ENCODE peak calls at places on chromosomes 7 and 10, in six cellular contexts. One of them, this sample, is unnamed.

GRCh38 chr10:112811741-112812551 is 138.1 kb upstream of the TCF7L2 start:
- DNase-seq in IMR-90: peak; percentile 94
- DNase-seq in H9: peak; percentile 85
- DNase-seq in mesendoderm: peak; percentile 94
- DNase-seq in mesenchymal stem cell: peak; percentile 90
- DNase-seq in H1: peak; percentile 67
- DNase-seq in this sample: no peak

GRCh38 chr10:133142523-133143199 is 17.4 kb upstream of the KNDC1 start:
- DNase-seq in IMR-90: no peak
- DNase-seq in H9: peak; percentile 45
- DNase-seq in mesendoderm: no peak
- DNase-seq in mesenchymal stem cell: no peak
- DNase-seq in H1: no peak
- DNase-seq in this sample: no peak

GRCh38 chr10:78348416-78349164 is 314.9 kb downstream of the RPS24 start:
- DNase-seq in IMR-90: no peak
- DNase-seq in H9: peak; percentile 5
- DNase-seq in mesendoderm: no peak
- DNase-seq in mesenchymal stem cell: no peak
- DNase-seq in H1: peak; percentile 26
- DNase-seq in this sample: no peak

GRCh38 chr7:30521532-30521931 is 16.9 kb upstream of the GGCT start:
- DNase-seq in IMR-90: peak; percentile 56
- DNase-seq in H9: no peak
- DNase-seq in mesendoderm: no peak
- DNase-seq in mesenchymal stem cell: peak; percentile 45
- DNase-seq in H1: no peak
- DNase-seq in this sample: no peak

GRCh38 chr10:43437141-43437860 is 390 bp downstream of the ZNF487 start:
- DNase-seq in IMR-90: no peak
- DNase-seq in H9: no peak
- DNase-seq in mesendoderm: no peak
- DNase-seq in mesenchymal stem cell: peak; percentile 55
- DNase-seq in H1: no peak
- DNase-seq in this sample: peak; percentile 43

GRCh38 chr7:101557978-101558741 is 70.9 kb downstream of the MYL10 start:
- DNase-seq in IMR-90: no peak
- DNase-seq in H9: peak; percentile 27
- DNase-seq in mesendoderm: no peak
- DNase-seq in mesenchymal stem cell: no peak
- DNase-seq in H1: no peak
- DNase-seq in this sample: no peak

GRCh38 chr10:50275650-50276235 is 24.4 kb upstream of the ASAH2 start:
- DNase-seq in IMR-90: peak; percentile 7
- DNase-seq in H9: peak; percentile 60
- DNase-seq in mesendoderm: peak; percentile 37
- DNase-seq in mesenchymal stem cell: peak; percentile 10
- DNase-seq in H1: peak; percentile 63
- DNase-seq in this sample: peak; percentile 14

GRCh38 chr7:4279210-4279609 is 402.9 kb upstream of the FOXK1 start:
- DNase-seq in IMR-90: no peak
- DNase-seq in H9: no peak
- DNase-seq in mesendoderm: no peak
- DNase-seq in mesenchymal stem cell: no peak
- DNase-seq in H1: no peak
- DNase-seq in this sample: no peak

GRCh38 chr7:92808635-92809034 is 27.7 kb downstream of the CDK6 start:
- DNase-seq in IMR-90: no peak
- DNase-seq in H9: no peak
- DNase-seq in mesendoderm: no peak
- DNase-seq in mesenchymal stem cell: no peak
- DNase-seq in H1: no peak
- DNase-seq in this sample: no peak

GRCh38 chr7:106056513-106057203 is 55.5 kb downstream of the SYPL1 start:
- DNase-seq in IMR-90: peak; percentile 69
- DNase-seq in H9: peak; percentile 81
- DNase-seq in mesendoderm: peak; percentile 87
- DNase-seq in mesenchymal stem cell: peak; percentile 78
- DNase-seq in H1: peak; percentile 71
- DNase-seq in this sample: no peak

DNA sequence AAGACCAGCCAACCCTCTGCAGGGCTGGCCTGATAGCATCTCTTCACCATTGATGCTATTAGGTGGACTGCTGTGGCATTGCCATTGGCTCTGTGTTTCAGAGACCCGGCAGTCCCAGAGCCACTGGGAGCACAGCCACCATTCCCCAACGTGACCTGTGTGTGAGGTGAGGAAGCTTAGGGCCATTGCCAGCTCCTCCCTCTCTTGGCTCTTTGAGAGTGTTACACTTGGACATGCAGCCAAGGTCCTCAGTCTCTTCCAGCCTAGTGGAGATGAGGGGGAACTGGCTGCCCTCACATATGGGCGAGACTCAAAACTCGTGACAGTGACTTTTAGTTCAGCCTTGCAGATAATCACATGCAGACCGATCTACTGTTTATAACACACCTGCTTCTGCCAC is 39.3 kb upstream of the HMX3 start:
- DNase-seq in IMR-90: no peak
- DNase-seq in H9: no peak
- DNase-seq in mesendoderm: peak; percentile 12
- DNase-seq in mesenchymal stem cell: no peak
- DNase-seq in H1: no peak
- DNase-seq in this sample: no peak
- H2BK15ac ChIP-seq in IMR-90: no peak overlapping the region
- H2BK15ac ChIP-seq in H9: no peak overlapping the region
- H2BK15ac ChIP-seq in mesendoderm: no peak overlapping the region
- H2BK15ac ChIP-seq in mesenchymal stem cell: no peak overlapping the region
- H2BK15ac ChIP-seq in H1: no peak overlapping the region
- H2BK15ac ChIP-seq in this sample: no peak overlapping the region

GRCh38 chr10:690227-691161 is 1.0 kb upstream of the DIP2C start:
- DNase-seq in IMR-90: peak; percentile 37
- DNase-seq in H9: no peak
- DNase-seq in mesendoderm: no peak
- DNase-seq in mesenchymal stem cell: peak; percentile 20
- DNase-seq in H1: no peak
- DNase-seq in this sample: no peak
- H4K8ac ChIP-seq in IMR-90: peak overlapping the region; percentile 89
- H4K8ac ChIP-seq in H9: no peak overlapping the region
- H4K8ac ChIP-seq in mesendoderm: no peak overlapping the region
- H4K8ac ChIP-seq in mesenchymal stem cell: peak overlapping the region; percentile 93
- H4K8ac ChIP-seq in H1: peak overlapping the region; percentile 86
- H4K8ac ChIP-seq in this sample: no peak overlapping the region

GRCh38 chr7:128948312-128948973 is 10.7 kb downstream of the IRF5 start:
- DNase-seq in IMR-90: no peak
- DNase-seq in H9: no peak
- DNase-seq in mesendoderm: no peak
- DNase-seq in mesenchymal stem cell: no peak
- DNase-seq in H1: no peak
- DNase-seq in this sample: no peak

GRCh38 chr7:128947854-128948253 is 10.1 kb downstream of the IRF5 start:
- DNase-seq in IMR-90: peak; percentile 3
- DNase-seq in H9: no peak
- DNase-seq in mesendoderm: no peak
- DNase-seq in mesenchymal stem cell: no peak
- DNase-seq in H1: no peak
- DNase-seq in this sample: no peak

GRCh38 chr7:128948976-128949760 is 11.4 kb downstream of the IRF5 start:
- DNase-seq in IMR-90: no peak
- DNase-seq in H9: no peak
- DNase-seq in mesendoderm: no peak
- DNase-seq in mesenchymal stem cell: no peak
- DNase-seq in H1: no peak
- DNase-seq in this sample: no peak

GRCh38 chr7:128945668-128946366 is 8.1 kb downstream of the IRF5 start:
- DNase-seq in IMR-90: no peak
- DNase-seq in H9: no peak
- DNase-seq in mesendoderm: no peak
- DNase-seq in mesenchymal stem cell: no peak
- DNase-seq in H1: peak; percentile 45
- DNase-seq in this sample: no peak

GRCh38 chr7:128946936-128947830 is 9.5 kb downstream of the IRF5 start:
- DNase-seq in IMR-90: no peak
- DNase-seq in H9: peak; percentile 76
- DNase-seq in mesendoderm: peak; percentile 42
- DNase-seq in mesenchymal stem cell: no peak
- DNase-seq in H1: no peak
- DNase-seq in this sample: no peak
- H2BK15ac ChIP-seq in IMR-90: no peak overlapping the region
- H2BK15ac ChIP-seq in H9: no peak overlapping the region
- H2BK15ac ChIP-seq in mesendoderm: no peak overlapping the region
- H2BK15ac ChIP-seq in mesenchymal stem cell: no peak overlapping the region
- H2BK15ac ChIP-seq in H1: peak overlapping the region; percentile 61
- H2BK15ac ChIP-seq in this sample: no peak overlapping the region

DNA sequence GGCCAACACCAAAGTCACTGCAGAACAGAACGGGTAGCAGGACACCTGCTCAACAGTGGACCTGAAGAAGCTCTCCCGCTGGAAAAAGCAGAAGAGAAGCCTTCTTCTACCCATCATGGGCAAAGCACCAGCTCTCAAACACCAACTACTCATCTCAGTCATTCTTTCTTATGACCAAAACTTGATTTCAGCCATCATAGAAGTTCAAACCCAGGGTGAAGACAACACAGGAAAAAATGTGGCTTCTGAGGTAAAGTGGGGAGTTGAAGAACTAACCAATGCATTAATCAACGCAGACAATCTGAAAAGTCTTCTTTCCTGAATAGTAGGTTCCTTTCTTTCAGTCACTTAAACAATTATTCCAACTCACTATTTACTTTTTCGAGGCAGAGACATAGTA is 83.3 kb downstream of the ELMO1 start:
- DNase-seq in IMR-90: no peak
- DNase-seq in H9: no peak
- DNase-seq in mesendoderm: no peak
- DNase-seq in mesenchymal stem cell: no peak
- DNase-seq in H1: no peak
- DNase-seq in this sample: no peak
- H4K8ac ChIP-seq in IMR-90: no peak overlapping the region
- H4K8ac ChIP-seq in H9: no peak overlapping the region
- H4K8ac ChIP-seq in mesendoderm: no peak overlapping the region
- H4K8ac ChIP-seq in mesenchymal stem cell: no peak overlapping the region
- H4K8ac ChIP-seq in H1: no peak overlapping the region
- H4K8ac ChIP-seq in this sample: no peak overlapping the region

GRCh38 chr7:16060492-16060891 is 360.8 kb downstream of the CRPPA start:
- DNase-seq in IMR-90: peak; percentile 50
- DNase-seq in H9: no peak
- DNase-seq in mesendoderm: no peak
- DNase-seq in mesenchymal stem cell: peak; percentile 54
- DNase-seq in H1: no peak
- DNase-seq in this sample: no peak

GRCh38 chr7:16061011-16061410 is 360.3 kb downstream of the CRPPA start:
- DNase-seq in IMR-90: no peak
- DNase-seq in H9: no peak
- DNase-seq in mesendoderm: no peak
- DNase-seq in mesenchymal stem cell: no peak
- DNase-seq in H1: no peak
- DNase-seq in this sample: no peak

GRCh38 chr7:16063241-16063640 is 358.1 kb downstream of the CRPPA start:
- DNase-seq in IMR-90: no peak
- DNase-seq in H9: no peak
- DNase-seq in mesendoderm: no peak
- DNase-seq in mesenchymal stem cell: no peak
- DNase-seq in H1: no peak
- DNase-seq in this sample: no peak

GRCh38 chr7:16062269-16062668 is 359.1 kb downstream of the CRPPA start:
- DNase-seq in IMR-90: peak; percentile 75
- DNase-seq in H9: no peak
- DNase-seq in mesendoderm: no peak
- DNase-seq in mesenchymal stem cell: peak; percentile 47
- DNase-seq in H1: no peak
- DNase-seq in this sample: no peak

DNA sequence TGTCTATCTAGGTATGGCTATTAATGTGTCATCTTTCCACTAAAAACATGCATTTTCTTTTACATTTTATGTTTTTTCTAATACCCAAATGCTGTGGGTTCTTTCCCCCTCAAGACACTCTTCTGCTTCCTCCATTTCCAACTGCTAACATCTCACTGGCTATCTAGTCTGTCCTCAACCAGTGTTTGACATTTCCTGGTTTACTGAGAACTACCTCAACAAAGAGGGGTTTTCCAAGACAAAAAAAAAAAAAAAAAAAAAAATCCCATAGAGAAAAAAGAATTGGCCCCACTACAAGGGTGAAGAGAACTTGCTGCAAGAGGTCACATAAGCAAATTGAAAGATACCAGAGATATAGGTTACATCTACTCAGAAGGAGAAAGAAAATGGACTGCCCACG is 359.7 kb downstream of the CRPPA start:
- DNase-seq in IMR-90: no peak
- DNase-seq in H9: no peak
- DNase-seq in mesendoderm: no peak
- DNase-seq in mesenchymal stem cell: no peak
- DNase-seq in H1: no peak
- DNase-seq in this sample: no peak
- H2BK15ac ChIP-seq in IMR-90: peak overlapping the region; percentile 11
- H2BK15ac ChIP-seq in H9: no peak overlapping the region
- H2BK15ac ChIP-seq in mesendoderm: no peak overlapping the region
- H2BK15ac ChIP-seq in mesenchymal stem cell: no peak overlapping the region
- H2BK15ac ChIP-seq in H1: no peak overlapping the region
- H2BK15ac ChIP-seq in this sample: no peak overlapping the region

DNA sequence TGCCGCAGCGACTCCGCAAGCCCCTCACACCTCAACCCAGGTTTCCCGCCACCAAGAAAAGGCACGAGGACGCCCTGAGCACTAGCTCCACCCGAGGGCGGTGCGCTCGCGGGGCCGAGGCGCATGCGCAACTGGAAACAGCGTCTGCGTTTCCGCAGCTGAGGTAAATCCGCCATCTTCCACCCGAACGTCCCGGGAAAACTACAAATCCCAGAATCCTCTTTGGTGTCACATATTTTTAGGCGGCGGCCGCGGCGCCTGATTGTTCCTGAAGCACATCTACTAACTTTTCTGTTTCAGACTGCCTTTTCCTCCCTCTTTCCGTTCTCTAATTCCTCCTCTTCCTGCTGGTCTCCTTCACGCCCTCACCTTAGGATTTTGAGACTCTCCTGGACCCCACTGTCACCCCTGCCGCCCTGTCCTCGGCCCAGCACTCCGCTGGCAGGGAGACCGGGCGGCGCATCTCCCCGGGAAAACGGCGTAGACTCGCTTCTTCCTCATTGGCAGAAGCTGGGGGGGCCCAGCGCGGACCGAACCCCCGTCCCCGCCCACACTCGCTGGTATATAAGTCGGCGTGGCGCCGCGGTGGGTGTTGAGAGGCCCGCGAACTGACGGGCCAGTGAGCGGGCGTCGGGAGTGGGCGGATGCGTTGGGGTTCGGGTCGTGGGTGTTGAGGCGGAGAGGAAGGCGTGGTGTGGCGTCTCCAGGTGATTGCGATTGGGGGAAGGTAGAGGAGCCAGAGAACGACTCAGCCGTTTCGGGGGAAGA is at the start of gene ZCWPW1:
- DNase-seq in IMR-90: peak; percentile 97
- DNase-seq in H9: peak; percentile 96
- DNase-seq in mesendoderm: peak; percentile 98
- DNase-seq in mesenchymal stem cell: peak; percentile 97
- DNase-seq in H1: peak; percentile 96
- DNase-seq in this sample: peak; percentile 94
- H4K8ac ChIP-seq in IMR-90: peak within 1 kb of the TSS; percentile 73
- H4K8ac ChIP-seq in H9: no peak within 1 kb of the TSS
- H4K8ac ChIP-seq in mesendoderm: no peak within 1 kb of the TSS
- H4K8ac ChIP-seq in mesenchymal stem cell: peak within 1 kb of the TSS; percentile 100
- H4K8ac ChIP-seq in H1: peak within 1 kb of the TSS; percentile 98
- H4K8ac ChIP-seq in this sample: peak within 1 kb of the TSS; percentile 77

This sample was measured in neuronal stem cell.